ENCODE peak calls at places on chromosomes 7 and 10, in four cellular contexts. B is nucleus accumbens, H is T-helper 1 cell, A is left lung. I is an unnamed sample.

GRCh38 chr7:4792537-4793126 is 17.2 kb downstream of the AP5Z1 start:
- DNase-seq in A (no peak), H (no peak), B (no peak), I (no peak)

GRCh38 chr10:98748298-98748697 is 301.6 kb upstream of the HPS1 start:
- DNase-seq in A (no peak), H (no peak), B (no peak), I (no peak)

GRCh38 chr7:22426463-22427121 is 69.6 kb upstream of the RAPGEF5 start:
- DNase-seq in A (no peak), B (no peak), H (no peak), I (no peak)

GRCh38 chr10:36759111-36759805 is 366.1 kb upstream of the ANKRD30A start:
- DNase-seq in A (no peak), B (no peak), H (no peak), I (no peak)

GRCh38 chr10:74816824-74817498 is 9.4 kb upstream of the KAT6B start:
- DNase-seq in B (no peak), A (no peak), H (no peak), I (no peak)

GRCh38 chr7:133741703-133742102 is 385.4 kb upstream of the LRGUK start:
- DNase-seq in B (no peak), A (no peak), H (no peak), I (no peak)

GRCh38 chr10:110399163-110400094 is 94.7 kb upstream of the SMNDC1 start:
- DNase-seq in B (no peak), A (no peak), H (no peak), I (no peak)

GRCh38 chr7:48109848-48110663 is 21.0 kb downstream of the UPP1 start:
- DNase-seq in A (peak), B (peak), H (peak), I (peak)

GRCh38 chr10:46035923-46036849 is 5.8 kb upstream of the NCOA4 start:
- DNase-seq in A (no peak), H (no peak), B (no peak), I (no peak)

GRCh38 chr7:55211721-55212120 is 153.4 kb upstream of the LANCL2 start:
- DNase-seq in B (no peak), H (no peak), A (no peak), I (no peak)

GRCh38 chr7:105906169-105906568 is 29.8 kb upstream of the ATXN7L1 start:
- DNase-seq in B (no peak), A (no peak), H (no peak), I (no peak)

GRCh38 chr7:148856035-148856881 is 27.8 kb downstream of the EZH2 start:
- DNase-seq in H (no peak), A (no peak), B (no peak), I (no peak)

GRCh38 chr10:130251766-130252165 is 115.6 kb downstream of the GLRX3 start:
- DNase-seq in A (no peak), H (no peak), B (no peak), I (no peak)

GRCh38 chr7:43763183-43763582 is 4.7 kb downstream of the BLVRA start:
- DNase-seq in H (no peak), A (no peak), B (no peak), I (no peak)

GRCh38 chr7:80386686-80387085 is 125.2 kb downstream of the GNAT3 start:
- DNase-seq in B (no peak), A (no peak), H (no peak), I (no peak)

GRCh38 chr10:34139559-34139958 is 675.5 kb downstream of the PARD3 start:
- DNase-seq in H (no peak), A (no peak), B (no peak), I (no peak)

GRCh38 chr7:128728608-128729007 is 10.6 kb upstream of the CALU start:
- DNase-seq in H (no peak), B (no peak), A (no peak), I (no peak)

GRCh38 chr10:75632750-75633462 is 201.5 kb downstream of the LRMDA start:
- DNase-seq in A (no peak), B (no peak), H (no peak), I (no peak)

GRCh38 chr7:108284349-108285017 is 154.3 kb upstream of the LAMB4 start:
- DNase-seq in H (no peak), B (no peak), A (no peak), I (no peak)

GRCh38 chr10:78551184-78552005 is 517.4 kb upstream of the ZMIZ1 start:
- DNase-seq in A (no peak), B (no peak), H (no peak), I (no peak)

GRCh38 chr10:1187151-1187854 is 131.1 kb downstream of the WDR37 start:
- DNase-seq in H (no peak), A (peak), B (peak), I (no peak)

GRCh38 chr7:48094861-48095293 is 5.8 kb downstream of the UPP1 start:
- DNase-seq in B (no peak), H (no peak), A (no peak), I (no peak)

GRCh38 chr10:97788552-97789442 is 17.0 kb upstream of the SFRP5 start:
- DNase-seq in H (no peak), A (peak), B (no peak), I (no peak)

GRCh38 chr7:7330997-7331396 is 148.7 kb downstream of the C1GALT1 start:
- DNase-seq in A (no peak), B (no peak), H (no peak), I (no peak)

GRCh38 chr10:7563368-7563767 is 103.4 kb downstream of the ITIH5 start:
- DNase-seq in B (no peak), A (no peak), H (no peak), I (peak)

GRCh38 chr10:104337527-104337984 is 709 bp downstream of the ITPRIP start:
- DNase-seq in B (no peak), H (no peak), A (peak), I (no peak)

GRCh38 chr7:157557263-157557662 is 220.5 kb downstream of the DNAJB6 start:
- DNase-seq in B (no peak), H (no peak), A (no peak), I (no peak)

GRCh38 chr7:123494193-123494796 is 40.1 kb downstream of the IQUB start:
- DNase-seq in B (no peak), A (no peak), H (no peak), I (no peak)

GRCh38 chr10:34467364-34467763 is 347.7 kb downstream of the PARD3 start:
- DNase-seq in A (no peak), B (no peak), H (no peak), I (no peak)

GRCh38 chr10:31768467-31768866 is 160.2 kb downstream of the ARHGAP12 start:
- DNase-seq in B (no peak), H (no peak), A (no peak), I (no peak)

GRCh38 chr7:150784954-150785353 is 15.2 kb downstream of the TMEM176B start:
- DNase-seq in H (no peak), A (peak), B (no peak), I (no peak)

GRCh38 chr10:115969591-115969990 is 303.4 kb downstream of the GFRA1 start:
- DNase-seq in B (no peak), A (no peak), H (no peak), I (no peak)

I was measured in tibial nerve.